ENCODE peak calls at places on chromosomes 2 and 18, in eight cellular contexts. One of them, this sample, is unnamed.

GRCh38 chr18:50629148-50629631 is 69.3 kb downstream of the MAPK4 start:
- DNase-seq in BJ: no peak
- DNase-seq in stomach: no peak
- DNase-seq in MM.1S: no peak
- DNase-seq in GM12864: no peak
- DNase-seq in bronchial epithelial cell: peak
- DNase-seq in tibial artery: peak
- DNase-seq in GM12865: no peak
- DNase-seq in this sample: no peak

GRCh38 chr2:216694826-216695217 is 527 bp downstream of the IGFBP5 start:
- DNase-seq in BJ: no peak
- DNase-seq in stomach: no peak
- DNase-seq in MM.1S: no peak
- DNase-seq in GM12864: no peak
- DNase-seq in bronchial epithelial cell: no peak
- DNase-seq in tibial artery: no peak
- DNase-seq in GM12865: no peak
- DNase-seq in this sample: no peak

GRCh38 chr2:126666003-126666402 is 10.0 kb downstream of the GYPC start:
- DNase-seq in BJ: no peak
- DNase-seq in stomach: no peak
- DNase-seq in MM.1S: no peak
- DNase-seq in GM12864: no peak
- DNase-seq in bronchial epithelial cell: no peak
- DNase-seq in tibial artery: no peak
- DNase-seq in GM12865: no peak
- DNase-seq in this sample: no peak

GRCh38 chr2:231666171-231667095 is 41.9 kb upstream of the PTMA start:
- DNase-seq in BJ: peak
- DNase-seq in stomach: peak
- DNase-seq in MM.1S: peak
- DNase-seq in GM12864: no peak
- DNase-seq in bronchial epithelial cell: peak
- DNase-seq in tibial artery: peak
- DNase-seq in GM12865: peak
- DNase-seq in this sample: peak

GRCh38 chr2:28544915-28545589 is 49.2 kb downstream of the PLB1 start:
- DNase-seq in BJ: no peak
- DNase-seq in stomach: peak
- DNase-seq in MM.1S: peak
- DNase-seq in GM12864: no peak
- DNase-seq in bronchial epithelial cell: peak
- DNase-seq in tibial artery: no peak
- DNase-seq in GM12865: peak
- DNase-seq in this sample: no peak

GRCh38 chr18:74286106-74286856 is 5.5 kb downstream of the CYB5A start:
- DNase-seq in BJ: no peak
- DNase-seq in stomach: no peak
- DNase-seq in MM.1S: no peak
- DNase-seq in GM12864: no peak
- DNase-seq in bronchial epithelial cell: no peak
- DNase-seq in tibial artery: no peak
- DNase-seq in GM12865: no peak
- DNase-seq in this sample: peak

GRCh38 chr2:241649414-241649813 is 11.9 kb downstream of the ATG4B start:
- DNase-seq in BJ: no peak
- DNase-seq in stomach: no peak
- DNase-seq in MM.1S: no peak
- DNase-seq in GM12864: no peak
- DNase-seq in bronchial epithelial cell: no peak
- DNase-seq in tibial artery: no peak
- DNase-seq in GM12865: no peak
- DNase-seq in this sample: no peak

GRCh38 chr2:33215299-33215698 is 261.1 kb upstream of the RASGRP3 start:
- DNase-seq in BJ: peak
- DNase-seq in stomach: no peak
- DNase-seq in MM.1S: no peak
- DNase-seq in GM12864: no peak
- DNase-seq in bronchial epithelial cell: peak
- DNase-seq in tibial artery: peak
- DNase-seq in GM12865: no peak
- DNase-seq in this sample: peak

GRCh38 chr18:36419913-36420531 is 122.5 kb downstream of the FHOD3 start:
- DNase-seq in BJ: no peak
- DNase-seq in stomach: no peak
- DNase-seq in MM.1S: peak
- DNase-seq in GM12864: no peak
- DNase-seq in bronchial epithelial cell: peak
- DNase-seq in tibial artery: no peak
- DNase-seq in GM12865: peak
- DNase-seq in this sample: peak

GRCh38 chr2:222318026-222318711 is 19.4 kb upstream of the PAX3 start:
- DNase-seq in BJ: no peak
- DNase-seq in stomach: peak
- DNase-seq in MM.1S: peak
- DNase-seq in GM12864: no peak
- DNase-seq in bronchial epithelial cell: peak
- DNase-seq in tibial artery: no peak
- DNase-seq in GM12865: peak
- DNase-seq in this sample: peak

GRCh38 chr2:112317303-112318158 is 42.1 kb downstream of the ZC3H6 start:
- DNase-seq in BJ: no peak
- DNase-seq in stomach: no peak
- DNase-seq in MM.1S: no peak
- DNase-seq in GM12864: no peak
- DNase-seq in bronchial epithelial cell: no peak
- DNase-seq in tibial artery: no peak
- DNase-seq in GM12865: no peak
- DNase-seq in this sample: peak

GRCh38 chr2:50979495-50979894 is 52.4 kb downstream of the NRXN1 start:
- DNase-seq in BJ: no peak
- DNase-seq in stomach: no peak
- DNase-seq in MM.1S: no peak
- DNase-seq in GM12864: no peak
- DNase-seq in bronchial epithelial cell: no peak
- DNase-seq in tibial artery: no peak
- DNase-seq in GM12865: no peak
- DNase-seq in this sample: no peak

GRCh38 chr2:156511112-156511511 is 74.9 kb downstream of the GPD2 start:
- DNase-seq in BJ: no peak
- DNase-seq in stomach: no peak
- DNase-seq in MM.1S: no peak
- DNase-seq in GM12864: no peak
- DNase-seq in bronchial epithelial cell: no peak
- DNase-seq in tibial artery: no peak
- DNase-seq in GM12865: no peak
- DNase-seq in this sample: no peak

GRCh38 chr2:179677746-179678505 is 183.5 kb downstream of the ZNF385B start:
- DNase-seq in BJ: peak
- DNase-seq in stomach: no peak
- DNase-seq in MM.1S: no peak
- DNase-seq in GM12864: no peak
- DNase-seq in bronchial epithelial cell: no peak
- DNase-seq in tibial artery: no peak
- DNase-seq in GM12865: no peak
- DNase-seq in this sample: no peak

GRCh38 chr18:79799619-79800352 is 2.0 kb downstream of the KCNG2 start:
- DNase-seq in BJ: no peak
- DNase-seq in stomach: no peak
- DNase-seq in MM.1S: no peak
- DNase-seq in GM12864: no peak
- DNase-seq in bronchial epithelial cell: no peak
- DNase-seq in tibial artery: no peak
- DNase-seq in GM12865: no peak
- DNase-seq in this sample: no peak

GRCh38 chr18:57728941-57729511 is 74.1 kb downstream of the ATP8B1 start:
- DNase-seq in BJ: no peak
- DNase-seq in stomach: peak
- DNase-seq in MM.1S: no peak
- DNase-seq in GM12864: no peak
- DNase-seq in bronchial epithelial cell: peak
- DNase-seq in tibial artery: no peak
- DNase-seq in GM12865: no peak
- DNase-seq in this sample: no peak

DNA sequence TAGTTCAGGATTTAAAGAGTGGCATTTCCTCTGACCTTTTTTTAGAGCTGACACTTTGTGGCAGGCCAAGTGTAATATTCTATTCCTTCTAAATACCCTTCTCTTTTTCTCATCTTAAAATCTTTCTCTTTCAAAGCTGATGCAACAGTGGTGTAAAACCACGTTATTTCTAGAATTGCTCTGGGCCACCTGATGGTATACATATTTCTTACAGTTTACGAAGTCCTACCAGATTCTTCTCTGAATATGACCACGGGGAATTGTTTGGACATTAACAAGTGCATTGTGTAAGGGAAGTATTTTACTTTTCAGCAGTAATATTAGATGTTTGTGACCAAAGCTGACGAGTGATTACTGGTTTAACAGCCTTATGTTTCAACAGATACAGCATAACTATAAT is 109.9 kb downstream of the PTPRM start:
- DNase-seq in BJ: peak
- DNase-seq in stomach: no peak
- DNase-seq in MM.1S: no peak
- DNase-seq in GM12864: no peak
- DNase-seq in bronchial epithelial cell: no peak
- DNase-seq in tibial artery: no peak
- DNase-seq in GM12865: no peak
- DNase-seq in this sample: no peak
- TF ChIP-seq CTCF in BJ: no peak
- TF ChIP-seq CTCF in stomach: no peak
- TF ChIP-seq CTCF in MM.1S: no peak
- TF ChIP-seq CTCF in GM12864: no peak
- TF ChIP-seq CTCF in bronchial epithelial cell: no peak
- TF ChIP-seq CTCF in tibial artery: no peak
- TF ChIP-seq CTCF in GM12865: no peak
- TF ChIP-seq CTCF in this sample: no peak

DNA sequence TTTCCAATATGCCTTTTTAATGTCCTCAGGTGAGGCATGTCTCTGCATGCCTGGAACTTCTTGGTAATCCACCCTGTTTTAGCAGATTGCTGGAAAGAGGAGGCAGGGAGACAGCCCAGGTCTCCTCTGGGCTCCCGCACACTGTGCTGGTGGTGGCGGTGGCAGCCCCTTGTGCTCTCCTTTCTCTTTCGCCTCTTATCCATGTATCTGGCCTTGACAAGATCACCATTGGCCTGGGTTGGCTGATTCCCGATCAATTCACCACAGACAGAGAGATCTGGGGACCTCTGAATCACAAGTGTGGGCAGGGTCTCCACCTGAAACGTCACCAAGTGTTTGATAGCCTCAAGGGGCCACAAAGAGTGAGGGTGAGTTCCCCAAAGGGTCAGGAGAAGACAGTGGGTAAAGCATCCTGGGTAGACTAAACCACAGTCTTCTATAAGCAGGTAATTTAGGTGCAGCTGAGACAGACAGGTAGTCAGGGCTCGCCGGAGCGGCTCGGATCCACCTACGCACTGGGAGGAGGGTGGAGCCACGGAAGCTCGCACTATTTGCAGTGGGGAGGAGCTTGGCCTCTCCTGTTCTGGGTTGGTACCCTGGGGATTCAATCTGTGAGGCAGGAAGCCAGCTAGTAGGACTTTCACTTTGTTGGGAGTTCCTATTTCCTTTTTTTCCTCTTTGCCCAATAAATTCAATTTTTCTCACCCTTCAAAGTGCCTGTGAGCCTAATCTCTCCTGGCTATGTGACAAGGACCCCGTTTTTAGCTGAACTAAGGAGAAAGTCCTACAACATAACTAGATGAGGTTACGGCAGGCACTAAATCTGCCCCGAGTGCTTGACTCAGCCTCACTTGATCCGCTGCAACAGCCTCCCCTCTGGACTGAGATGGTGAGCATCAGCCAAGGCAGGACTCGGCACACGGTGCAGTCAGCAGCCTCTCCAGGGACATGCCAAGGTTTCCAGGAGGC is 57.6 kb downstream of the SLC4A3 start:
- DNase-seq in BJ: no peak
- DNase-seq in stomach: peak
- DNase-seq in MM.1S: peak
- DNase-seq in GM12864: peak
- DNase-seq in bronchial epithelial cell: peak
- DNase-seq in tibial artery: peak
- DNase-seq in GM12865: peak
- DNase-seq in this sample: peak
- H3K4me3 ChIP-seq in BJ: peak
- H3K4me3 ChIP-seq in stomach: peak
- H3K4me3 ChIP-seq in MM.1S: peak
- H3K4me3 ChIP-seq in GM12864: peak
- H3K4me3 ChIP-seq in bronchial epithelial cell: peak
- H3K4me3 ChIP-seq in tibial artery: peak
- H3K4me3 ChIP-seq in GM12865: peak
- H3K4me3 ChIP-seq in this sample: peak

DNA sequence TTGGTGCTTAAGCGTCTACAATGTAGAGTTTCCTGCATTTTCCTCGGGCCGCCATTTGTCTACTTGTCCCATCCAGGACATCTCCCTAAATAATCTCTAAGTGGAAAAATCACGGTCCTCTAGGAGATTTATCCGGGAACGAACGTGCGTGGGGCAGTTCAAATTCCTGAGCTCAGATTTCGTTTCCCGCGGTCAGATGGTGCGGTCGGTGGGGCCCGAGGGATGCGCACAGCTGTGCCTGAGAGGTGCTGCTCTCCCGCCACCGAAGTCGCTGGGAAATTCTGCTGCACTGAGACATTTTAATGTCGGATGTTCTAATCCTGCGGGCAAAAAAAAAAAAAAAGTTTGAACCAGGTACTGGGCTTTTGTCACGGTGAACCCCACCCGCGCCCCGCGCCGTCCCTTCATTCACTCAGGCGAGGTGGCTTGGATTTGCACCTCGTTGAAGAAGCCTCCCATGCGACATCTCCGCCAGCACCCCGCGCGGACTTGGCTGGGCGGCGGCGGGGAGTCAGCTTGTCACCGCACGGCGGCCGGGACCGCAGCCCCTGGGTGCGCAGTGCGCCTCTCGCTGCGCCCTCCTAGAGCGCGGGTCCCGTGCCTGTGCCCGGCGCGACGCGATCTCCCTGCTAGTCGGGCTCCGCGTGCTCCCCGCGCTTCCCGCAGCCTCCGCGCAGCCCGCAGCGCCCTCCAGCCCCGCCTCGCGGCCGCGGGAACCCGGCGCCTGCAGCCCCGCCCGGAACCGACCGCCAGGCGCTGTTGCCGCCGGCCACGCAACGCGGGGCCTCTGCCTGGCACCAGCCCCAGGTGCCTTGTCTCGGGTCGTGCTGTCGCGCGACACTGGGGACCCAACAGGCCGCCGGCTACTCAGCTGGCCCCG is 192.0 kb upstream of the TCF4 start:
- DNase-seq in BJ: no peak
- DNase-seq in stomach: no peak
- DNase-seq in MM.1S: no peak
- DNase-seq in GM12864: no peak
- DNase-seq in bronchial epithelial cell: no peak
- DNase-seq in tibial artery: no peak
- DNase-seq in GM12865: peak
- DNase-seq in this sample: peak
- TF ChIP-seq CTCF in BJ: no peak
- TF ChIP-seq CTCF in stomach: no peak
- TF ChIP-seq CTCF in MM.1S: no peak
- TF ChIP-seq CTCF in GM12864: peak
- TF ChIP-seq CTCF in bronchial epithelial cell: peak
- TF ChIP-seq CTCF in tibial artery: peak
- TF ChIP-seq CTCF in GM12865: no peak
- TF ChIP-seq CTCF in this sample: no peak

GRCh38 chr2:73868204-73868978 is 24.4 kb upstream of the ACTG2 start:
- DNase-seq in BJ: no peak
- DNase-seq in stomach: no peak
- DNase-seq in MM.1S: no peak
- DNase-seq in GM12864: no peak
- DNase-seq in bronchial epithelial cell: peak
- DNase-seq in tibial artery: no peak
- DNase-seq in GM12865: no peak
- DNase-seq in this sample: no peak

GRCh38 chr2:73870084-73870483 is 22.7 kb upstream of the ACTG2 start:
- DNase-seq in BJ: no peak
- DNase-seq in stomach: peak
- DNase-seq in MM.1S: no peak
- DNase-seq in GM12864: no peak
- DNase-seq in bronchial epithelial cell: peak
- DNase-seq in tibial artery: peak
- DNase-seq in GM12865: no peak
- DNase-seq in this sample: peak
- H3K4me3 ChIP-seq in BJ: no peak
- H3K4me3 ChIP-seq in stomach: no peak
- H3K4me3 ChIP-seq in MM.1S: no peak
- H3K4me3 ChIP-seq in GM12864: no peak
- H3K4me3 ChIP-seq in bronchial epithelial cell: no peak
- H3K4me3 ChIP-seq in tibial artery: no peak
- H3K4me3 ChIP-seq in GM12865: no peak
- H3K4me3 ChIP-seq in this sample: no peak

This sample was measured in fibroblast of pulmonary artery.